ENCODE peak calls at places on chromosome 22, in six cellular contexts. S is fibroblast of pulmonary artery, I is fibroblast of lung, V is omental fat pad, F is body of pancreas, G is transverse colon. X is an unnamed sample.

GRCh38 chr22:19845369-19845722 is 9.3 kb downstream of the GNB1L start:
- DNase-seq in G (no peak), I (no peak), F (no peak), S (no peak), V (no peak), X (no peak)

GRCh38 chr22:20803696-20804324 is 29.9 kb downstream of the SERPIND1 start:
- DNase-seq in G (peak; percentile 35), V (no peak), I (peak; percentile 46), F (peak; percentile 38), S (peak; percentile 50), X (no peak)

GRCh38 chr22:40939202-40939601 is 12.0 kb upstream of the RBX1 start:
- DNase-seq in F (no peak), G (no peak), S (no peak), V (no peak), I (no peak), X (no peak)

GRCh38 chr22:32745251-32745995 is 56.1 kb upstream of the TIMP3 start:
- DNase-seq in V (peak; percentile 50), G (peak; percentile 20), F (peak; percentile 16), S (peak; percentile 27), I (peak; percentile 82), X (no peak)

GRCh38 chr22:32723632-32724031 is 77.9 kb upstream of the TIMP3 start:
- DNase-seq in S (peak; percentile 86), I (peak; percentile 96), F (peak; percentile 34), G (peak; percentile 59), V (no peak), X (no peak)

GRCh38 chr22:21070690-21071615 is 25.2 kb downstream of the LRRC74B start:
- DNase-seq in I (no peak), G (no peak), S (no peak), F (no peak), V (no peak), X (no peak)

GRCh38 chr22:44669725-44670027 is 32.3 kb upstream of the PRR5 start:
- DNase-seq in G (no peak), S (peak; percentile 37), I (no peak), V (no peak), F (no peak), X (no peak)

GRCh38 chr22:33519974-33520903 is 400.0 kb downstream of the LARGE1 start:
- DNase-seq in F (no peak), V (no peak), S (no peak), I (no peak), G (no peak), X (no peak)

GRCh38 chr22:40002935-40003715 is 8.4 kb downstream of the FAM83F start:
- DNase-seq in V (no peak), S (no peak), I (no peak), G (no peak), F (no peak), X (no peak)

GRCh38 chr22:44600386-44600785 is 101.6 kb upstream of the PRR5 start:
- DNase-seq in F (no peak), I (no peak), G (no peak), V (no peak), S (no peak), X (no peak)

GRCh38 chr22:44678245-44678979 is 23.6 kb upstream of the PRR5 start:
- DNase-seq in G (no peak), S (no peak), I (no peak), F (no peak), V (no peak), X (no peak)

GRCh38 chr22:40679964-40680818 is 907 bp downstream of the MCHR1 start:
- DNase-seq in G (no peak), S (peak; percentile 46), F (no peak), V (no peak), I (no peak), X (no peak)

GRCh38 chr22:46036558-46037408 is 59.8 kb upstream of the WNT7B start:
- DNase-seq in G (peak; percentile 59), S (no peak), V (peak; percentile 22), I (no peak), F (peak; percentile 67), X (no peak)

GRCh38 chr22:47372111-47372581 is 609.7 kb downstream of the TBC1D22A start:
- DNase-seq in G (no peak), V (no peak), F (no peak), S (no peak), I (no peak), X (peak; percentile 80)

GRCh38 chr22:23888615-23889401 is 5.4 kb upstream of the MIF start:
- DNase-seq in V (no peak), G (no peak), S (peak; percentile 54), F (no peak), I (peak; percentile 42), X (no peak)

GRCh38 chr22:31944700-31945477 is 554 bp downstream of the YWHAH start:
- DNase-seq in S (no peak), G (peak; percentile 60), V (no peak), F (peak; percentile 60), I (peak; percentile 12), X (peak; percentile 86)

GRCh38 chr22:42192547-42192946 is 61.9 kb upstream of the CYP2D6 start:
- DNase-seq in V (no peak), S (no peak), F (no peak), I (no peak), G (no peak), X (no peak)

GRCh38 chr22:46043339-46043738 is 66.4 kb upstream of the WNT7B start:
- DNase-seq in S (no peak), V (peak; percentile 20), G (no peak), F (no peak), I (no peak), X (no peak)

GRCh38 chr22:48927591-48927990 is 900.1 kb downstream of the BRD1 start:
- DNase-seq in S (no peak), G (no peak), I (no peak), V (no peak), F (no peak), X (peak; percentile 53)

GRCh38 chr22:33850724-33851123 is 69.6 kb downstream of the LARGE1 start:
- DNase-seq in S (no peak), I (no peak), G (no peak), F (no peak), V (no peak), X (no peak)

GRCh38 chr22:19756288-19757128 is 4.1 kb upstream of the TBX1 start:
- DNase-seq in G (peak; percentile 71), V (no peak), I (no peak), F (peak; percentile 73), S (no peak), X (no peak)

GRCh38 chr22:22712666-22713365 is 68.4 kb downstream of the GGTLC2 start:
- DNase-seq in S (no peak), V (no peak), I (no peak), G (no peak), F (no peak), X (peak; percentile 56)

DNA sequence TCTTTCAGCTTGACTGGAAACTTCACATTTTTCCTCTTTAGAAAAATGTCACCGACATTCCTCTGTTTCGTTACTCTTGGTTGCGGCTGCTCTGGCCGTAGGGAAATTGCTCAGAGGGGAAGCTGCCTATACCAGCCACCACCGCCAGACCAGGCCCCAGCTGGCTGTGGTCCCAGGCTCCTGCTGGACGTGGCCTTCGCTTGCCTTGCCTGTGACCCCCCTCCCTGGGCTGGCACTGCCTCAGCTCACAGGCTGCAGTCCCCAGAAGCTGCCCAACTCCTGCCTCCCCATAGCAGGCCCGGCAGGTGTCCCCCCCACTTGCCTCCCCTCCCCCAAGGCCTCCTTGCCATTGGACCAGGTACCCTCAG is 197.7 kb downstream of the MN1 start:
- DNase-seq in F (peak; percentile 63), G (no peak), S (peak; percentile 19), V (no peak), I (no peak), X (no peak)
- TF ChIP-seq CTCF in F (no peak), G (no peak), S (no peak), V (no peak), I (no peak), X (no peak)

DNA sequence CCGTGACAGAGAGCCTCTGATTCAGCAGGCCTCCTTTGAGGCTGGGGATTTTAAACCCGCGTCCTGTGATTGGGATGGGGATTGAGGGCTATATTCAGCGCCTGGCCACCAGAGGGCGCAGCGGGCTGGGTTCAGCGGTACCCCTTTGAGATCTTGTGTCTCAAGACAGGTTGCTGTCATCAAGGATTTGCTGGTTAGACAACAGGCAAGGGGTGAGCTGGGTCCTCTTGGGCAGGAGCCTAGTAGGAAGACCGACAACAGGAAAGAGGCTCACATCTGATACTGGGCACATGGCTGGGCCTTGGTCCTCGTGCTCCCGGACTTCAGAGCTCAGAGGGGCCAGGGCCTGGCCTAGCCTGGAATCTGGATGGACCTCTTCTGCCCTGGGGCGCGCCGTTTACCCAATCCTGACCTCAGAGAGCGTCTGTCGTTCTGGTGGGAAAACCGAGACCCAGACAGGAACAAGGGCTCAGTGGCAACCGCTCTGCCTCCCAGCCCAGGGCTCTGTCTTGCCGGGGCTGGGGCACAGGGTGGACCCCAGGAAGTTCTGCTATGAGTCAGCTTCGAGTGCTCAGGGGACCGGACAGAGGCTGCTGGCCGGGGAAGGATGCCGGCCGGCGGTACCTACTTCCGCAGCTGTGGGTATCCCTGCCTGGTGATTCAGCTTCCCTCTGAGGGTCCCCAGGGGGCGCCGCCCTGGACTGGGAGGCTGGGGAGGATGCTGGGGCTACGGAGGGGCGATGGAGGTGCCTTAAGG is 926 bp upstream of the SLC35E4 start:
- DNase-seq in V (peak; percentile 82), I (peak; percentile 89), G (peak; percentile 93), F (peak; percentile 82), S (peak; percentile 89), X (peak; percentile 96)
- TF ChIP-seq CTCF in V (peak; percentile 97), I (peak; percentile 93), G (peak; percentile 98), F (peak; percentile 83), S (peak; percentile 95), X (peak; percentile 95)

DNA sequence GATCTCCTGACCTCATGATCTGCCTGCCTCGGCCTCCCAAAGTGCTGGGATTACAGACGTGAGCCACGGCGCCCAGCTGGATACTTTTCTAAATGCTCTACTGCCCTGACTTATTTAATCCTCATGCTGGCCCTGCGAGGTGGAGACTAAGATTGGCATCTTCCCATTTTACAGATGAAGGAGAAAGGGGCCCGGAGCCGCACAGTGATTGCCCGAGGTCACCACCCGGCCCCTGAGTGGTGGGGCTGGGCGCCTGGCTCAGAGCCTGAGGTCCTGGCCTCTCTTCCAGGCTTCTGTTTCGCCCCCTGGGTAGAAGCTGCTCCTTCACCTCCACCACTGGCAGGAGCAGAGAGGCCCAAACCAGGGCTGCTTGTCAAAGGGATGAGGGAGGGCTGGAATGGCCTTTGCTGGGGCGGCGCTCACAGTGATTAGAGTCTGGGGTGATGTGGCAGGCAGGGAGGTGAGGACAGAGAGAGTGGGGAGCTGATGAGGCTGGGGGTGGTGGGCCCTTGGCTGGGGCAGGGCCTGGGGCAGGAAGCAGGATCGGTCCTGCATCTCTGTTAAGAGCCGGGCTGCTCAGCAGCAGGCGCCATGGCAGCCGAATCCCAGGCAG is 15.4 kb upstream of the MPPED1 start:
- DNase-seq in S (no peak), I (no peak), G (no peak), V (no peak), F (no peak), X (no peak)
- TF ChIP-seq CTCF in S (no peak), I (no peak), G (no peak), V (no peak), F (no peak), X (no peak)

DNA sequence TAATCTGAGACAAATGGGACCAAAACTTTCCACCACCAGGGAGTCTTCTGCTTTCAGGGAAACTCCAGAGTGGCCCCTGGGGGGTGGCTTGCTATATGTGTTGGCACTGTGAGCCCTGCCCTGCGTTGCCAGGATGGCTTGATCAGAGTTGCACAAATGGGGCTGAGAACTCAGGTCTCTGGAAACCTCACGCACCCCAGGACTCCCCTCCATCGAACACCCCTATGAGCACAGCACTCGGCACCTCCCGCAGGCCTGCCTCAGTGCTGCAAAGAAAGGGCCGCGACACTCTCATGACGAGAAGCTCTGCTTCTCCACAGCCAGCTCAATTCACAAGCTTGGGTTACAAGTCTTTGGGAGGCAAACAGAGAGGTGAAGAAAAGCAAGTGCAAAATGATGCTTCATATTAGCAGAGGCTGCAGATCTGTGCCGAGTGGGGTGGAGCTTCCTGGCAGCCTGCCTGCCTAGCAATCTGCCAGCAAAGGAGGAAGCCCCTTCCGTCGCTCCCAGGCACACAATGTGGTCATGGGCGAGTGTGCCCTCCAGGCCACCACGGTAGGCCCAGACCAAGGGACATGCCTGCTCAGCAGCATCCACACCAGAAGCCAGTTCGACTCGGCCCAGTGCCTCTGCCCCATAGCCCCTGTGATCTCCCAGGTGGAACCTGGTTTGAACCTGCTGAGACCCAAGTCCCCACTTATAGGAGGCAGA is 55.7 kb downstream of the MYH9 start:
- DNase-seq in I (peak; percentile 70), V (no peak), S (no peak), G (peak; percentile 76), F (peak; percentile 63), X (no peak)
- TF ChIP-seq CTCF in I (no peak), V (no peak), S (no peak), G (no peak), F (no peak), X (no peak)